ENCODE peak calls at places on chromosome 1, in ten cellular contexts. M is PC-9, K is cardiac fibroblast, H is mammary epithelial cell, I is uterus, T is fibroblast of the aortic adventitia, C is pancreas, A is AG10803, Z is retinal pigment epithelial cell, J is hepatocyte. D is an unnamed sample.

GRCh38 chr1:18045206-18045605 is 62.4 kb upstream of the IGSF21 start:
- DNase-seq in M (no peak), K (no peak), H (no peak), I (no peak), T (no peak), C (no peak), A (no peak), Z (no peak), J (no peak), D (no peak)

GRCh38 chr1:51323778-51324177 is 6.6 kb downstream of the TTC39A start:
- DNase-seq in M (no peak), K (no peak), H (no peak), I (no peak), T (no peak), C (no peak), A (no peak), Z (no peak), J (no peak), D (no peak)

GRCh38 chr1:12450831-12451559 is 167.0 kb downstream of the DHRS3 start:
- DNase-seq in M (no peak), K (no peak), H (no peak), I (no peak), T (no peak), C (no peak), A (no peak), Z (no peak), J (no peak), D (no peak)

GRCh38 chr1:33370286-33370685 is 49.4 kb upstream of the A3GALT2 start:
- DNase-seq in M (no peak), K (no peak), H (no peak), I (no peak), T (peak; percentile 39), C (no peak), A (peak; percentile 90), Z (no peak), J (no peak), D (no peak)

GRCh38 chr1:168509875-168510594 is 33.8 kb downstream of the XCL2 start:
- DNase-seq in M (no peak), K (no peak), H (no peak), I (no peak), T (no peak), C (no peak), A (no peak), Z (no peak), J (no peak), D (no peak)

GRCh38 chr1:66251521-66251920 is 282.4 kb upstream of the SGIP1 start:
- DNase-seq in M (no peak), K (peak; percentile 27), H (peak; percentile 41), I (no peak), T (no peak), C (no peak), A (no peak), Z (no peak), J (no peak), D (peak; percentile 42)

GRCh38 chr1:160056648-160057169 is 13.3 kb downstream of the KCNJ10 start:
- DNase-seq in M (no peak), K (no peak), H (no peak), I (no peak), T (no peak), C (no peak), A (no peak), Z (no peak), J (no peak), D (no peak)

GRCh38 chr1:21607549-21608529 is 61.3 kb downstream of the RAP1GAP start:
- DNase-seq in M (peak; percentile 89), K (peak; percentile 84), H (peak; percentile 26), I (peak; percentile 55), T (peak; percentile 55), C (peak; percentile 80), A (peak; percentile 36), Z (peak; percentile 41), J (peak; percentile 94), D (peak; percentile 83)

GRCh38 chr1:10380594-10381275 is 18.1 kb upstream of the PGD start:
- DNase-seq in M (no peak), K (peak; percentile 93), H (peak; percentile 23), I (no peak), T (peak; percentile 85), C (no peak), A (peak; percentile 80), Z (no peak), J (peak; percentile 56), D (peak; percentile 82)

GRCh38 chr1:6623269-6623965 is 1.3 kb upstream of the THAP3 start:
- DNase-seq in M (no peak), K (no peak), H (no peak), I (no peak), T (no peak), C (no peak), A (no peak), Z (no peak), J (no peak), D (no peak)

GRCh38 chr1:22320703-22321344 is 130.8 kb upstream of the ZBTB40 start:
- DNase-seq in M (no peak), K (no peak), H (no peak), I (no peak), T (no peak), C (no peak), A (no peak), Z (no peak), J (no peak), D (no peak)

GRCh38 chr1:53148123-53148522 is 5.7 kb upstream of the SLC1A7 start:
- DNase-seq in M (no peak), K (peak; percentile 68), H (peak; percentile 17), I (no peak), T (peak; percentile 66), C (no peak), A (peak; percentile 52), Z (no peak), J (no peak), D (peak; percentile 71)

GRCh38 chr1:184622136-184622823 is 132.4 kb downstream of the EDEM3 start:
- DNase-seq in M (no peak), K (peak; percentile 89), H (peak; percentile 77), I (peak; percentile 93), T (peak; percentile 98), C (no peak), A (peak; percentile 94), Z (no peak), J (peak; percentile 81), D (no peak)

GRCh38 chr1:202553560-202554038 is 156.7 kb downstream of the SYT2 start:
- DNase-seq in M (no peak), K (peak; percentile 81), H (no peak), I (peak; percentile 69), T (peak; percentile 74), C (no peak), A (no peak), Z (no peak), J (peak; percentile 45), D (no peak)

GRCh38 chr1:226598455-226598849 is 49.9 kb downstream of the STUM start:
- DNase-seq in M (no peak), K (no peak), H (peak; percentile 19), I (no peak), T (no peak), C (no peak), A (no peak), Z (no peak), J (no peak), D (peak; percentile 8)

DNA sequence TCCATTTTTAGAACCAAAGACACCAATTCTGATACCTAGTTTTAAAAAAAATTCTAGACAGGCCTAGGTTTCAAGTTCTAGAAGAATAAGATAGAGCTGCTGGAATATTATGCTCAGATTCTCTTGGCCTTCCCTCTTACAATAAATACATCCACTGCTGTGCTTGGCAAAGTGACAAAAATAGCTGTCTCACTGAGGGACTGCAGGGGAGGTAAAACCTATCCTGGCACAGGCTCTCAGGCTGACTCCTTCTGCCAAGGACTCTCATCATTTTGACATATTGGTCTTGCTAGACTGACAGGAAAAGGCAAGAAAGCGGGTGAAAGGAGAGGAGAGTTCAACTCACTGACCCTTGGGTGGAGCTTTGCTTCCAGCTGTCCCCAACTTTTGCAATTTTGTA is 197.0 kb upstream of the LHX8 start:
- DNase-seq in M (no peak), K (no peak), H (no peak), I (no peak), T (no peak), C (no peak), A (no peak), Z (no peak), J (peak; percentile 8), D (no peak)
- TF ChIP-seq CTCF in M (no peak), K (no peak), H (no peak), I (no peak), T (no peak), C (no peak), A (no peak), Z (no peak), J (no peak), D (no peak)

GRCh38 chr1:149848811-149849210 is 50.6 kb upstream of the BOLA1 start:
- DNase-seq in M (no peak), K (no peak), H (no peak), I (no peak), T (no peak), C (no peak), A (no peak), Z (no peak), J (no peak), D (no peak)

GRCh38 chr1:149846600-149847466 is 52.5 kb upstream of the BOLA1 start:
- DNase-seq in M (no peak), K (no peak), H (no peak), I (no peak), T (no peak), C (no peak), A (no peak), Z (no peak), J (no peak), D (no peak)

GRCh38 chr1:149848340-149848771 is 51.0 kb upstream of the BOLA1 start:
- DNase-seq in M (no peak), K (no peak), H (no peak), I (no peak), T (no peak), C (no peak), A (no peak), Z (no peak), J (peak; percentile 8), D (peak; percentile 57)

GRCh38 chr1:149849947-149850360 is 49.4 kb upstream of the BOLA1 start:
- DNase-seq in M (no peak), K (peak; percentile 33), H (no peak), I (no peak), T (peak; percentile 17), C (no peak), A (peak; percentile 4), Z (no peak), J (peak; percentile 7), D (peak; percentile 39)

GRCh38 chr1:149849246-149849946 is 50.0 kb upstream of the BOLA1 start:
- DNase-seq in M (no peak), K (no peak), H (no peak), I (no peak), T (no peak), C (no peak), A (peak; percentile 1), Z (no peak), J (no peak), D (no peak)
- H3K4me3 ChIP-seq in M (peak overlapping the region; percentile 94), K (peak overlapping the region; percentile 50), H (peak overlapping the region; percentile 55), I (peak overlapping the region; percentile 42), T (peak overlapping the region; percentile 76), C (no peak overlapping the region), A (peak overlapping the region; percentile 60), Z (peak overlapping the region; percentile 67), J (peak overlapping the region; percentile 67), D (peak overlapping the region; percentile 42)

GRCh38 chr1:2985121-2985561 is 36.1 kb upstream of the ACTRT2 start:
- DNase-seq in M (no peak), K (no peak), H (no peak), I (no peak), T (no peak), C (peak; percentile 36), A (no peak), Z (no peak), J (no peak), D (no peak)
- TF ChIP-seq CTCF in M (no peak), K (no peak), H (no peak), I (no peak), T (no peak), C (no peak), A (no peak), Z (no peak), J (no peak), D (no peak)

GRCh38 chr1:45785583-45785982 is 17.8 kb upstream of the MAST2 start:
- DNase-seq in M (no peak), K (no peak), H (no peak), I (no peak), T (no peak), C (no peak), A (no peak), Z (no peak), J (no peak), D (no peak)
- H3K4me3 ChIP-seq in M (no peak overlapping the region), K (no peak overlapping the region), H (no peak overlapping the region), I (no peak overlapping the region), T (no peak overlapping the region), C (no peak overlapping the region), A (no peak overlapping the region), Z (no peak overlapping the region), J (no peak overlapping the region), D (no peak overlapping the region)

D was measured in bronchial epithelial cell.